ENCODE peak calls at places on chromosomes 7 and 10, in six cellular contexts. F is neural progenitor cell, U is PC-3, T is MM.1S, M is HCT116, P is SK-N-SH. C is an unnamed sample.

GRCh38 chr10:51203359-51203758 is 129.1 kb downstream of the PRKG1 start:
- DNase-seq in F (peak), U (no peak), T (no peak), M (no peak), P (no peak), C (no peak)

GRCh38 chr10:115384665-115385064 is 291.5 kb downstream of the ATRNL1 start:
- DNase-seq in F (no peak), U (no peak), T (no peak), M (no peak), P (no peak), C (no peak)

GRCh38 chr7:50921114-50921513 is 138.4 kb upstream of the GRB10 start:
- DNase-seq in F (no peak), U (peak), T (no peak), M (no peak), P (no peak), C (no peak)

GRCh38 chr7:83655951-83656556 is 7.1 kb upstream of the SEMA3E start:
- DNase-seq in F (peak), U (peak), T (peak), M (peak), P (peak), C (peak)

GRCh38 chr7:155710530-155710929 is 66.1 kb downstream of the RBM33 start:
- DNase-seq in F (no peak), U (no peak), T (peak), M (no peak), P (no peak), C (no peak)

GRCh38 chr7:37173655-37174054 is 275.0 kb downstream of the ELMO1 start:
- DNase-seq in F (no peak), U (no peak), T (no peak), M (no peak), P (no peak), C (no peak)

GRCh38 chr10:75098902-75099673 is 12.4 kb upstream of the SAMD8 start:
- DNase-seq in F (no peak), U (no peak), T (no peak), M (no peak), P (no peak), C (no peak)

GRCh38 chr10:15504101-15504840 is 133.2 kb upstream of the FAM171A1 start:
- DNase-seq in F (no peak), U (no peak), T (no peak), M (no peak), P (no peak), C (peak)

GRCh38 chr10:63593576-63593975 is 72.4 kb downstream of the REEP3 start:
- DNase-seq in F (no peak), U (no peak), T (no peak), M (no peak), P (no peak), C (peak)

DNA sequence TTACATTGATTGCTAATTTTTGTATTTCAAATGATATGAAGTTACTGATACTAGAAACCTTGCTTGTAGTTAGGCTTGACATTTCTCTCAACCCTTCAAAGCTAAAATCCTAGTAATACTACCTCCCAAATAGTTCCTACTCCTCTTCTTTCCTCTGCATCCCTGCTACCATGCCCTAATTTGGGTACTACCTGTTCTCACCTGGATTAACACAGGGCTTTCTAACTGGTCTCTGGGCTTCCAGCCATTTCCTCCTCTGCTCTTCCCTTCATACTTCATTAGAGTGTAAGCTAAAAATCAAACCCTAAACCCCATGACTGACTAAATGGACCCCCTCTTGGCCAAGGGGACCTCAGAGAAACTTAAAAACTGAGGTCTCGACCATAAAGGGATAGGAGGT is 112.4 kb downstream of the CHCHD3 start:
- DNase-seq in F (no peak), U (no peak), T (no peak), M (no peak), P (no peak), C (no peak)
- H3K9ac ChIP-seq in F (no peak), U (no peak), T (no peak), M (no peak), P (no peak), C (no peak)

DNA sequence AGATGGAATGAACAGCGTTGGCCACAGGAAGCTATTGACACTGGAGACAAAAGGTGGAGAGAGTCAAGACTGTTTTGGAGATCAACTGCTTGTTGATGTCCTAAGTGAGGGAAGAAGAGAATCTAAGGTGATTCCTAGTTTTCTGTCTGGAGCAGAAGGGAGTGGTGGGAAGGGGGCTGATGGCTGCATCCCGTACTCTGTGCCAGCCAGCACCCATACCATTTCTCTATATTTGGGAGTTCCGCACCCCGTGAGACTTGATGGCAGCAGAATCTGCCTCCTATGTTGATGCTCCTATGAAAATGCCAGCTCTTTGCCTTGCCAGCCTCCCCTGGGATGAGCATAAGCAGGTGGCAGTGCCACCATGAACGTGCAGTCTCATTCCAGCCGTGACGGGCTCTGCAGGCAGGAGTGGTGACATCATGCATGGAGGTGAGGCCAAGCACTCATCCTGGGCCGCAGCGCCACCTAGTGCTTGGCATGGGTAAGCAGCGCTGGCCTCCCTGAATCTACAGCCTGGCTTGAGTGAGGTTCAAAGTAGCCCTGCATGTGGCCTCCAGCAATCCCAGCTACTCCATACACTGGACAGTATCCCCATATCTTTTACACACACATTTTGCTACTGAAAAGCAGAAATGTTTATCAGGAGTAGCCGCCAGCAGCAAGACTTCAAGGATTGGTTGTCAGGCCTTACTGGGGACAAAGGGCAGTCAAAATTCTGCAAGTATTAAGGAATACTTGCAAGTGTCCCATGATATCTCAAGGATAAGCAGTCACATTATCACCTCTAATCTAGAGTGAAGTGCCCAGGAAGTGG is 43.0 kb downstream of the PODXL start:
- DNase-seq in F (peak), U (peak), T (peak), M (peak), P (peak), C (peak)
- H3K27ac ChIP-seq in F (no peak), U (no peak), T (no peak), M (peak), P (peak), C (peak)

GRCh38 chr10:110069502-110069982 is 61.8 kb downstream of the ADD3 start:
- DNase-seq in F (no peak), U (no peak), T (peak), M (no peak), P (no peak), C (no peak)
- TF ChIP-seq EZH2phosphoT487 in F (no peak), U (no peak), T (no peak), M (no peak), P (no peak), C (no peak)

GRCh38 chr10:101484154-101484748 is 103.8 kb downstream of the POLL start:
- DNase-seq in F (no peak), U (no peak), T (no peak), M (no peak), P (no peak), C (no peak)

GRCh38 chr10:101478956-101479355 is 109.1 kb downstream of the POLL start:
- DNase-seq in F (no peak), U (no peak), T (no peak), M (no peak), P (no peak), C (no peak)

GRCh38 chr10:101485207-101485606 is 102.8 kb downstream of the POLL start:
- DNase-seq in F (peak), U (no peak), T (no peak), M (no peak), P (no peak), C (no peak)

GRCh38 chr10:101482568-101482967 is 105.5 kb downstream of the POLL start:
- DNase-seq in F (no peak), U (no peak), T (no peak), M (no peak), P (no peak), C (no peak)

DNA sequence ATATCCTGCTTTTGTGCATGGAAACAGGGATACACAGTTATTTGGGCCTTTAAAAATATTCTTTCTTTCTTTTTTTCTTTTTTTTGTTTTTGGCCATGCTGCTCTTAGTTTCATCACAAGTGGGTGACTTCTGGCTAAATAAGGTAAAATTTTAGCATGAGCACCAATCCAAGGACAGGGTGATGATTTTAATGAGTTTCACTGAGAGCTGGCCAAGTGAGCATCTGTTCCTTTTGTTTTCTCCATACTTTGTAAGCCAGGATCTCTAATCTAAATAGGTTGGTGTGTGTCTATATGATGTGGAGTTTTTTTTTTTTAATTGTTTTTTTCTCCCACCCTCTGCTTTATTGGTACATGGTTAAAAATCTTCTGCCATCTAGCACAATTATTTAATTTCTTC is 106.8 kb downstream of the POLL start:
- DNase-seq in F (no peak), U (no peak), T (no peak), M (no peak), P (no peak), C (no peak)
- H3K9ac ChIP-seq in F (no peak), U (no peak), T (no peak), M (no peak), P (no peak), C (no peak)

GRCh38 chr7:69656077-69656476 is 57.8 kb downstream of the AUTS2 start:
- DNase-seq in F (no peak), U (no peak), T (no peak), M (no peak), P (no peak), C (no peak)

GRCh38 chr7:69654381-69654780 is 56.1 kb downstream of the AUTS2 start:
- DNase-seq in F (no peak), U (no peak), T (no peak), M (no peak), P (no peak), C (no peak)

GRCh38 chr7:69652947-69653701 is 54.8 kb downstream of the AUTS2 start:
- DNase-seq in F (no peak), U (no peak), T (no peak), M (no peak), P (no peak), C (no peak)

GRCh38 chr7:69654849-69655707 is 56.8 kb downstream of the AUTS2 start:
- DNase-seq in F (no peak), U (no peak), T (no peak), M (no peak), P (no peak), C (no peak)

GRCh38 chr7:69651101-69651590 is 52.9 kb downstream of the AUTS2 start:
- DNase-seq in F (no peak), U (no peak), T (no peak), M (no peak), P (no peak), C (no peak)
- H3K27ac ChIP-seq in F (no peak), U (no peak), T (no peak), M (no peak), P (no peak), C (no peak)

GRCh38 chr10:35212856-35213255 is 86.2 kb downstream of the CREM start:
- DNase-seq in F (no peak), U (no peak), T (no peak), M (no peak), P (no peak), C (no peak)
- TF ChIP-seq EZH2phosphoT487 in F (no peak), U (no peak), T (no peak), M (no peak), P (no peak), C (no peak)

GRCh38 chr7:33043434-33043833 is 19.1 kb downstream of the NT5C3A start:
- DNase-seq in F (no peak), U (no peak), T (no peak), M (no peak), P (no peak), C (no peak)

GRCh38 chr7:33040803-33041516 is 21.6 kb downstream of the NT5C3A start:
- DNase-seq in F (no peak), U (peak), T (peak), M (no peak), P (no peak), C (peak)

GRCh38 chr7:33038639-33039038 is 23.9 kb downstream of the NT5C3A start:
- DNase-seq in F (no peak), U (no peak), T (no peak), M (no peak), P (no peak), C (peak)

GRCh38 chr7:33039905-33040292 is 22.7 kb downstream of the NT5C3A start:
- DNase-seq in F (no peak), U (no peak), T (no peak), M (no peak), P (no peak), C (peak)

DNA sequence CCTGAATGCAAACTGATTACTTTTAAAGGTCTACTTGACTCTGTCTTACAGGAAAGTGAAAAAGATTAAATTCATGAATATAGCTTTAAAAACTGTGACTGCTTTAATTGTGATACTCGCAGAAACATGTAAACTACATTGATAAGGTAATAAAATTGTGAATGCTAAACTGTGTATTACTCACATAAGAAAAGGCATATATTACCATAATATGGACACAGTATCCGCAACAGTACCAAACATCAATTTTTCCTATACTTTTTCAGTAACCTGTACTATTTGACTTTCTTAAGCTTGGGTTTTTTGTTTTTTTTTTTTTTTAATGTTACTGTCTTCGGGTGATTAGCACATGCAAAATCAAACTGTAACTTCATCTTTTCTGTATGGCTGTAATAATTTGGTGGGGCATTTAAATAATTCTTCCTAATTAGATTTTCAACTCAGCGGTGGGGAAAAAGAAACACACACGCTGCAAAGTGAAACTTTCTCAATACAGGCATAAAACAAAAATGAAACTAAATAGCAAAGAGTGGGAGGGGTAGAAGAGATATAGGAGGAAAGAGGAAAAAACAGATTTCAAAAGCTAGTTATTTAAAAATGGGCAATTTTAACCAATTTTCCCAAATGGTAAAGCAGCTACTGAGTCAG is 23.2 kb downstream of the NT5C3A start:
- DNase-seq in F (no peak), U (no peak), T (peak), M (no peak), P (no peak), C (peak)
- H3K9ac ChIP-seq in F (no peak), U (peak), T (peak), M (no peak), P (peak), C (peak)

GRCh38 chr10:33333260-33334169 is 952 bp downstream of the NRP1 start:
- DNase-seq in F (no peak), U (peak), T (no peak), M (no peak), P (no peak), C (peak)
- H3K27ac ChIP-seq in F (no peak), U (peak), T (no peak), M (no peak), P (peak), C (peak)

DNA sequence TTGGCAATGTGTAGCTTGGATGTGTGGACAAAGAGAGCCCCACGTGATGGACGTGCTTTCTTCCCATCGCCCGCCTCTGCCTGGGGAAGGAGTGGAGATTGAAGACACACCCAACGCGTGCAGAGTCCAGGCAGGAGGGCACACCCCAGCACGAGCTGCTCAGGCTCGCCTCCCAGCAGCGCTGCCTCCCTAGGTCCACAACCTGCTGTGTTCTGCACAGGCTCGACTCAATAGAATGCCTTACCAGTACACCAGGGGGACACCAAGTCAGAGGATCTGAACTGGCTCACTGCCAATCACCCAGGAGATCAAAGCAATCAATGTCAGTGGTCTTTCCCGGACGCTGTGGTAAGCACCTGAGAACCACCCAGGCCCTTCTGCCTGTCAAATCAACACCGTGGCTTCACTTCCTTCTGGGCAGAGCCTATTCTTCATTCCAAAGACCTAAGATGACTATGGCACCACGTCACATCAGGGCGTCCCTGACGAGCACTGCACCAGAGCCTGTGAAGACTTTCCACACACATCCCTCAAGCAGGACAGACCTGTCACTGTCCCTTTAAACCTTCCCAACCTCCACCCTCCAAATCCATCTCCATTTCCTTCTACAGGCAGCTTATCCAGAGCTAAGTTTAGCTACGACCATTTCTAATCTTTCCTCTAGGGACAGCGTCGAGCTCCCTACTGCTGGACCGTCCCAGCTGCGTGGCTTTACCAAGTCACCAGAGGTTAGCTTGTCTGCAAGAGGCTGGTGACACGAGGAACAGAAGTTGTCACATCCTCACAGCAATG is 72.3 kb downstream of the AMZ1 start:
- DNase-seq in F (peak), U (peak), T (no peak), M (peak), P (peak), C (peak)
- TF ChIP-seq EZH2phosphoT487 in F (no peak), U (no peak), T (no peak), M (no peak), P (no peak), C (no peak)

GRCh38 chr10:4242561-4243035 is 457.6 kb upstream of the KLF6 start:
- DNase-seq in F (peak), U (peak), T (no peak), M (peak), P (no peak), C (peak)

GRCh38 chr10:4243169-4243568 is 458.2 kb upstream of the KLF6 start:
- DNase-seq in F (no peak), U (no peak), T (no peak), M (no peak), P (no peak), C (no peak)

GRCh38 chr10:4241724-4242345 is 456.8 kb upstream of the KLF6 start:
- DNase-seq in F (peak), U (no peak), T (no peak), M (no peak), P (no peak), C (peak)

GRCh38 chr10:4243651-4244050 is 458.6 kb upstream of the KLF6 start:
- DNase-seq in F (no peak), U (peak), T (no peak), M (peak), P (no peak), C (peak)

GRCh38 chr10:4240641-4241197 is 455.7 kb upstream of the KLF6 start:
- DNase-seq in F (no peak), U (no peak), T (no peak), M (no peak), P (no peak), C (peak)
- H3K9ac ChIP-seq in F (no peak), U (no peak), T (no peak), M (no peak), P (peak), C (peak)

C was measured in GM23248.